ENCODE peak calls at places on chromosomes 5 and 9, in four cellular contexts. One of them, this sample, is unnamed.

GRCh38 chr9:34079181-34079580 is 30.5 kb upstream of the UBAP2 start:
- DNase-seq in Karpas-422: no peak
- DNase-seq in fibroblast of lung: peak
- DNase-seq in colonic mucosa: no peak
- DNase-seq in this sample: peak

GRCh38 chr5:59555596-59555995 is 337.9 kb downstream of the PDE4D start:
- DNase-seq in Karpas-422: no peak
- DNase-seq in fibroblast of lung: no peak
- DNase-seq in colonic mucosa: no peak
- DNase-seq in this sample: no peak

GRCh38 chr5:144183254-144183889 is 12.7 kb downstream of the KCTD16 start:
- DNase-seq in Karpas-422: peak
- DNase-seq in fibroblast of lung: peak
- DNase-seq in colonic mucosa: no peak
- DNase-seq in this sample: peak

GRCh38 chr9:110850401-110851135 is 182.0 kb downstream of the MUSK start:
- DNase-seq in Karpas-422: no peak
- DNase-seq in fibroblast of lung: no peak
- DNase-seq in colonic mucosa: no peak
- DNase-seq in this sample: no peak

GRCh38 chr5:149141957-149142851 is 911 bp downstream of the ABLIM3 start:
- DNase-seq in Karpas-422: no peak
- DNase-seq in fibroblast of lung: peak
- DNase-seq in colonic mucosa: no peak
- DNase-seq in this sample: peak

GRCh38 chr5:14204011-14204670 is 61.0 kb downstream of the TRIO start:
- DNase-seq in Karpas-422: no peak
- DNase-seq in fibroblast of lung: no peak
- DNase-seq in colonic mucosa: no peak
- DNase-seq in this sample: no peak

GRCh38 chr5:174589599-174589998 is 134.8 kb upstream of the MSX2 start:
- DNase-seq in Karpas-422: no peak
- DNase-seq in fibroblast of lung: no peak
- DNase-seq in colonic mucosa: no peak
- DNase-seq in this sample: no peak

GRCh38 chr9:121686930-121687541 is 35.6 kb downstream of the DAB2IP start:
- DNase-seq in Karpas-422: peak
- DNase-seq in fibroblast of lung: peak
- DNase-seq in colonic mucosa: peak
- DNase-seq in this sample: peak

GRCh38 chr5:3392306-3392939 is 203.2 kb upstream of the IRX1 start:
- DNase-seq in Karpas-422: no peak
- DNase-seq in fibroblast of lung: no peak
- DNase-seq in colonic mucosa: no peak
- DNase-seq in this sample: no peak

GRCh38 chr9:14627513-14627912 is 65.7 kb downstream of the ZDHHC21 start:
- DNase-seq in Karpas-422: no peak
- DNase-seq in fibroblast of lung: no peak
- DNase-seq in colonic mucosa: no peak
- DNase-seq in this sample: no peak

GRCh38 chr5:13143630-13144029 is 800.9 kb downstream of the DNAH5 start:
- DNase-seq in Karpas-422: no peak
- DNase-seq in fibroblast of lung: no peak
- DNase-seq in colonic mucosa: no peak
- DNase-seq in this sample: no peak

GRCh38 chr9:35186524-35186923 is 24.7 kb downstream of the UNC13B start:
- DNase-seq in Karpas-422: no peak
- DNase-seq in fibroblast of lung: no peak
- DNase-seq in colonic mucosa: peak
- DNase-seq in this sample: no peak

GRCh38 chr9:72140582-72140981 is 8.7 kb upstream of the GDA start:
- DNase-seq in Karpas-422: no peak
- DNase-seq in fibroblast of lung: no peak
- DNase-seq in colonic mucosa: no peak
- DNase-seq in this sample: no peak

GRCh38 chr5:58851571-58851970 is 268.7 kb downstream of the RAB3C start:
- DNase-seq in Karpas-422: no peak
- DNase-seq in fibroblast of lung: no peak
- DNase-seq in colonic mucosa: no peak
- DNase-seq in this sample: no peak

GRCh38 chr9:111153973-111154590 is 115.8 kb upstream of the LPAR1 start:
- DNase-seq in Karpas-422: no peak
- DNase-seq in fibroblast of lung: peak
- DNase-seq in colonic mucosa: no peak
- DNase-seq in this sample: no peak

GRCh38 chr5:142013734-142014495 is 1.1 kb upstream of the GNPDA1 start:
- DNase-seq in Karpas-422: peak
- DNase-seq in fibroblast of lung: peak
- DNase-seq in colonic mucosa: peak
- DNase-seq in this sample: peak

GRCh38 chr9:7121055-7121454 is 363.3 kb downstream of the KDM4C start:
- DNase-seq in Karpas-422: no peak
- DNase-seq in fibroblast of lung: no peak
- DNase-seq in colonic mucosa: no peak
- DNase-seq in this sample: no peak

GRCh38 chr5:142684508-142685031 is 1.3 kb downstream of the FGF1 start:
- DNase-seq in Karpas-422: no peak
- DNase-seq in fibroblast of lung: no peak
- DNase-seq in colonic mucosa: no peak
- DNase-seq in this sample: peak

GRCh38 chr5:139744471-139745120 is 51.0 kb upstream of the PSD2 start:
- DNase-seq in Karpas-422: no peak
- DNase-seq in fibroblast of lung: no peak
- DNase-seq in colonic mucosa: no peak
- DNase-seq in this sample: no peak

GRCh38 chr5:87649455-87649854 is 236.7 kb upstream of the CCNH start:
- DNase-seq in Karpas-422: no peak
- DNase-seq in fibroblast of lung: no peak
- DNase-seq in colonic mucosa: no peak
- DNase-seq in this sample: no peak

GRCh38 chr9:108776920-108777650 is 78.7 kb downstream of the ACTL7B start:
- DNase-seq in Karpas-422: no peak
- DNase-seq in fibroblast of lung: peak
- DNase-seq in colonic mucosa: no peak
- DNase-seq in this sample: no peak

GRCh38 chr5:173324115-173325001 is 3.9 kb downstream of the STC2 start:
- DNase-seq in Karpas-422: no peak
- DNase-seq in fibroblast of lung: peak
- DNase-seq in colonic mucosa: peak
- DNase-seq in this sample: peak

GRCh38 chr5:60649288-60649917 is 50.6 kb downstream of the DEPDC1B start:
- DNase-seq in Karpas-422: peak
- DNase-seq in fibroblast of lung: peak
- DNase-seq in colonic mucosa: no peak
- DNase-seq in this sample: peak

GRCh38 chr9:94922098-94922607 is 195.7 kb downstream of the AOPEP start:
- DNase-seq in Karpas-422: no peak
- DNase-seq in fibroblast of lung: peak
- DNase-seq in colonic mucosa: no peak
- DNase-seq in this sample: peak

GRCh38 chr5:127596501-127596900 is 52.4 kb upstream of the CTXN3 start:
- DNase-seq in Karpas-422: no peak
- DNase-seq in fibroblast of lung: no peak
- DNase-seq in colonic mucosa: no peak
- DNase-seq in this sample: no peak

GRCh38 chr9:109319631-109320233 is 1.1 kb downstream of the EPB41L4B start:
- DNase-seq in Karpas-422: no peak
- DNase-seq in fibroblast of lung: no peak
- DNase-seq in colonic mucosa: no peak
- DNase-seq in this sample: no peak

GRCh38 chr5:132260051-132260450 is 2.6 kb downstream of the PDLIM4 start:
- DNase-seq in Karpas-422: no peak
- DNase-seq in fibroblast of lung: peak
- DNase-seq in colonic mucosa: peak
- DNase-seq in this sample: peak

GRCh38 chr5:145975361-145976066 is 39.1 kb downstream of the SH3RF2 start:
- DNase-seq in Karpas-422: no peak
- DNase-seq in fibroblast of lung: peak
- DNase-seq in colonic mucosa: peak
- DNase-seq in this sample: peak

GRCh38 chr5:137607771-137608170 is 108.6 kb upstream of the SPOCK1 start:
- DNase-seq in Karpas-422: no peak
- DNase-seq in fibroblast of lung: no peak
- DNase-seq in colonic mucosa: no peak
- DNase-seq in this sample: no peak

GRCh38 chr5:90786756-90787155 is 228.2 kb downstream of the ADGRV1 start:
- DNase-seq in Karpas-422: no peak
- DNase-seq in fibroblast of lung: no peak
- DNase-seq in colonic mucosa: no peak
- DNase-seq in this sample: no peak

GRCh38 chr5:36209664-36210063 is 32.1 kb downstream of the NADK2 start:
- DNase-seq in Karpas-422: no peak
- DNase-seq in fibroblast of lung: peak
- DNase-seq in colonic mucosa: no peak
- DNase-seq in this sample: peak

GRCh38 chr9:115213777-115214428 is 95.9 kb upstream of the TNC start:
- DNase-seq in Karpas-422: no peak
- DNase-seq in fibroblast of lung: peak
- DNase-seq in colonic mucosa: no peak
- DNase-seq in this sample: no peak

GRCh38 chr5:28542968-28543367 is 1504.6 kb upstream of the CDH9 start:
- DNase-seq in Karpas-422: no peak
- DNase-seq in fibroblast of lung: peak
- DNase-seq in colonic mucosa: no peak
- DNase-seq in this sample: peak

GRCh38 chr9:89362647-89363310 is 44.5 kb downstream of the SECISBP2 start:
- DNase-seq in Karpas-422: no peak
- DNase-seq in fibroblast of lung: no peak
- DNase-seq in colonic mucosa: no peak
- DNase-seq in this sample: no peak

GRCh38 chr5:136055612-136056302 is 27.0 kb downstream of the TGFBI start:
- DNase-seq in Karpas-422: no peak
- DNase-seq in fibroblast of lung: no peak
- DNase-seq in colonic mucosa: no peak
- DNase-seq in this sample: no peak

GRCh38 chr5:169805527-169805934 is 168.5 kb downstream of the DOCK2 start:
- DNase-seq in Karpas-422: peak
- DNase-seq in fibroblast of lung: no peak
- DNase-seq in colonic mucosa: no peak
- DNase-seq in this sample: no peak
- H3K9ac ChIP-seq in Karpas-422: peak
- H3K9ac ChIP-seq in fibroblast of lung: no peak
- H3K9ac ChIP-seq in colonic mucosa: no peak
- H3K9ac ChIP-seq in this sample: no peak

DNA sequence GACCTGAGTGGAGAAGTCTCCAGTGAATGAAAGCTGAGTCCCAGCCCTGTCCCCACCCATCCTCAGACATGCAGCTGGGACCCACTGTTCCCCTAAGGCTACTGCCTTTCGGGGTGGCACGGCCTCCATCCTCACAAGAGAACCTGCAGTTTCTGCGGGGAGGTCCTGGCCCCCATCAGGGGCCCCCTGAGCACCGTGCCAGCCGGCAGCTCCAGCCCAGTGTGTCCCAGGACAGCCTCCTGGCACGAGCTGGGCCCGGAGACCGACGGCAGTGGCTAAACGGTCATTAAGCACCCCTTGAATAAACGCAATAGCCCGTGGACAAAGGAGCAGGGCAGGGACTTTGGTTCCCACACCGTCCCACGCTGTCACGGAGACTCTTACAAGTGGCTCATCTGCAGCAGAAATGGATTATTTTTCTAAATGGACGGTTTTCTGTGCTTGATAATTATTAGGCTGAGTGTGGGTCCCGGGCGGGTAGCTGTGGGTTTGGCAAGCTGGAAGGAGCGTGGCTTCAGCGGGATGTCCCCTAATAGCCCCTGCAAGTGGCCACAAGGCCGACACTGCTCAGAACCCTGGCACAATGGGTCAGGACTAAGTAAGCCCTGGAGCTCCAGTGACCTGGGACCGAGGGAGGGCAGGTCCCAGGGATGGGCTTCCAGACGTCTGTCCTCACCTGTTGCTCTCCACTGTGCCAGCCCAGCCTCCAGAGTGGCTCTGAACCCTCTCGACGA is 17.4 kb downstream of the FAM78A start:
- DNase-seq in Karpas-422: no peak
- DNase-seq in fibroblast of lung: no peak
- DNase-seq in colonic mucosa: no peak
- DNase-seq in this sample: no peak
- H3K9ac ChIP-seq in Karpas-422: no peak
- H3K9ac ChIP-seq in fibroblast of lung: no peak
- H3K9ac ChIP-seq in colonic mucosa: no peak
- H3K9ac ChIP-seq in this sample: no peak

DNA sequence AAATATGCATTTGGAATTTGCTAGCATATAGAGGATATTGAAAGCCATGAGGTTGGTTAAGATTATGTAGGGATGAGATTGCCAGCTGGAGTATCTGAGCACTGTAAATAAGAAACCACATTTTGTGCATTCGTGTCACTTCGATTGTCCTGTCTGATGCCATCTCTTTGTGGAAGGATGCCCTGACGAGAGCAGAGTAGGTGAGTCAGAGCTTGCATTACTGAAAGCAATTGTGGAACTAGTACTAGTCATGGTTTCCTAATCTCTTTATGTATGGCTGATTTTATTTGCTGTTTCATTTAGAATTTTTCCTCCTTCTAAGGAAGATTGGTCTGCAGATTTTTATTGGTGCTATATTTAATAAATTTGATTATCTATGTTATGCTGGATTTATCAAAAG is 14.5 kb upstream of the TAS2R1 start:
- DNase-seq in Karpas-422: no peak
- DNase-seq in fibroblast of lung: no peak
- DNase-seq in colonic mucosa: no peak
- DNase-seq in this sample: no peak
- H3K9ac ChIP-seq in Karpas-422: no peak
- H3K9ac ChIP-seq in fibroblast of lung: no peak
- H3K9ac ChIP-seq in colonic mucosa: no peak
- H3K9ac ChIP-seq in this sample: no peak

GRCh38 chr9:98039474-98040072 is 17.0 kb upstream of the NANS start:
- DNase-seq in Karpas-422: peak
- DNase-seq in fibroblast of lung: no peak
- DNase-seq in colonic mucosa: no peak
- DNase-seq in this sample: no peak

GRCh38 chr9:98040212-98040611 is 16.3 kb upstream of the NANS start:
- DNase-seq in Karpas-422: peak
- DNase-seq in fibroblast of lung: no peak
- DNase-seq in colonic mucosa: no peak
- DNase-seq in this sample: no peak

GRCh38 chr9:98034593-98035546 is 21.7 kb upstream of the NANS start:
- DNase-seq in Karpas-422: peak
- DNase-seq in fibroblast of lung: peak
- DNase-seq in colonic mucosa: peak
- DNase-seq in this sample: peak

GRCh38 chr9:98037362-98037761 is 19.2 kb upstream of the NANS start:
- DNase-seq in Karpas-422: no peak
- DNase-seq in fibroblast of lung: no peak
- DNase-seq in colonic mucosa: no peak
- DNase-seq in this sample: peak

DNA sequence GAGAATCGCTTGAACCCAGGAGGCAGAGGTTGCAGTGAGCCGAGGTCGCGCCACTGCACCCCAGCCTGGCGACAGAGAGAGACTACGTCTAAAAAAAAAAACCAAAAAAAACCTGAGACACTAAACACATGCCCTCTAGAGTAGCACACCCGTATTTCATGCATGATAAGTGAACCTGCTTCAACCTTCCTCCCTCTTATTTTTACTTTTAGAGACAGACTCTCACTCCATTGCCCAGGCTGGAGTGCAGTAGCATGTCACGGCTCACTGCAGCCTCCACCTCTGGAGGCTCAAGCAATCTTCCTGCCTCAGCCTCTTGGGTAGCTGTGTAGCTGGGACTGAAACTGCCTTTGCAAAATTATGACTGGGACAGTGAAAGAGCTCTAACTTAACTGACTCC is 17.6 kb upstream of the NANS start:
- DNase-seq in Karpas-422: peak
- DNase-seq in fibroblast of lung: no peak
- DNase-seq in colonic mucosa: no peak
- DNase-seq in this sample: no peak
- H3K9ac ChIP-seq in Karpas-422: peak
- H3K9ac ChIP-seq in fibroblast of lung: no peak
- H3K9ac ChIP-seq in colonic mucosa: no peak
- H3K9ac ChIP-seq in this sample: no peak